ENCODE peak calls at places on chromosomes 16 and 17, in four cellular contexts. W is GM12878, B is K562, L is HL-60. J is an unnamed sample.

GRCh38 chr16:67910162-67910561 is 17.1 kb downstream of the PSKH1 start:
- DNase-seq in W (no peak), B (no peak), L (no peak), J (no peak)

GRCh38 chr17:37790153-37790552 is 45.3 kb upstream of the HNF1B start:
- DNase-seq in W (no peak), B (no peak), L (no peak), J (no peak)

GRCh38 chr16:8673611-8674412 is 605 bp upstream of the ABAT start:
- DNase-seq in B (no peak), W (no peak), L (no peak), J (no peak)

GRCh38 chr17:50501054-50501453 is 7.2 kb upstream of the MYCBPAP start:
- DNase-seq in L (no peak), B (peak; percentile 49), W (no peak), J (no peak)

GRCh38 chr16:72560617-72561016 is 388.7 kb upstream of the PMFBP1 start:
- DNase-seq in L (no peak), W (no peak), B (no peak), J (no peak)

GRCh38 chr17:27353469-27354050 is 59.6 kb downstream of the WSB1 start:
- DNase-seq in W (peak; percentile 42), L (peak; percentile 92), B (peak; percentile 97), J (peak; percentile 97)

GRCh38 chr16:5918553-5919127 is 821.0 kb upstream of the EEF2KMT start:
- DNase-seq in L (no peak), B (peak; percentile 18), W (no peak), J (no peak)

GRCh38 chr16:3431779-3432219 is 11.5 kb downstream of the ZNF597 start:
- DNase-seq in B (peak; percentile 72), L (peak; percentile 93), W (no peak), J (peak; percentile 42)

GRCh38 chr16:31351246-31351936 is 3.6 kb upstream of the ITGAX start:
- DNase-seq in L (no peak), B (no peak), W (no peak), J (no peak)

GRCh38 chr17:72118588-72119279 is 2.1 kb upstream of the SOX9 start:
- DNase-seq in W (peak; percentile 15), L (no peak), B (peak; percentile 50), J (no peak)

GRCh38 chr17:58415371-58416055 is 1.8 kb downstream of the RNF43 start:
- DNase-seq in L (no peak), B (no peak), W (no peak), J (no peak)
- TF ChIP-seq SPI1 in L (no peak), B (no peak), W (no peak), J (no peak)

GRCh38 chr16:78097522-78097921 is 1.9 kb upstream of the WWOX start:
- DNase-seq in L (no peak), B (no peak), W (no peak), J (no peak)

GRCh38 chr16:78100162-78100467 is 661 bp downstream of the WWOX start:
- DNase-seq in B (no peak), L (no peak), W (no peak), J (no peak)

GRCh38 chr16:78098087-78098486 is 1.4 kb upstream of the WWOX start:
- DNase-seq in B (no peak), W (no peak), L (no peak), J (no peak)

GRCh38 chr16:78099372-78100161 is at the start of gene WWOX:
- DNase-seq in W (peak; percentile 88), L (peak; percentile 91), B (peak; percentile 98), J (peak; percentile 87)

GRCh38 chr16:78098544-78099371 is 696 bp upstream of the WWOX start:
- DNase-seq in W (no peak), L (no peak), B (peak; percentile 11), J (no peak)
- TF ChIP-seq SPI1 in W (no peak), L (no peak), B (no peak), J (no peak)

DNA sequence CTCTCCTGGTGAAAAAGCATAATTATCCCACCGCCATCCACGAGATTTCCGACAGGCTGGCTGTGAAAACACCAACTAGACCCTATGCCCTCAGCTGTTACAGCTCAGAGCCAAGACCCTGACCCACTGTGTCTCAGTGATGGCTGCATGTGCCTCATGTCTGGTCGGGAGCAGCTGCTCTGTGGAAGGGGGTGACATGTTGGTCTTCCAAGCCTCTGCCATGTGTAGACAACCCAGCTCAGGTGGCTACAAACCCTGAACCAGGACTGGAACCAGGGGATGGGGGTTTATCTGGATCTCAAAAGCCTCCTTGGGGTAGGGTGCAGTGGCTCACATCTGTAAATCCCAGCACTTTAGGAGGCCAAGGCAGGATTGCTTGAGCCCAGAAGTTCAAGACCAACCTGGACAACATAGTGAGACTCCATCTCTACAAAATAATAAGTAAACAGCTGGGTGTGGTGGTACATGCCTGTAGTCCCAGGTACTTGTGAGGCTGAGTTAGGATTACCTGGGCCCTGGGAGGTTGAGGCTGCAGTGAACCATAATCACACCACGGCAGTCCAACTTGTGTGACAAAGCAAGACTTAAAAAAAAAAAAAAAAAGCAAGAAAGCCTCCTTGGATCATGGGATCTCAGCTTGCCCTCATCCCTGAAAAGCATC is 220.3 kb downstream of the CPPED1 start:
- DNase-seq in L (no peak), B (no peak), W (no peak), J (no peak)
- TF ChIP-seq SPI1 in L (no peak), B (no peak), W (no peak), J (no peak)

DNA sequence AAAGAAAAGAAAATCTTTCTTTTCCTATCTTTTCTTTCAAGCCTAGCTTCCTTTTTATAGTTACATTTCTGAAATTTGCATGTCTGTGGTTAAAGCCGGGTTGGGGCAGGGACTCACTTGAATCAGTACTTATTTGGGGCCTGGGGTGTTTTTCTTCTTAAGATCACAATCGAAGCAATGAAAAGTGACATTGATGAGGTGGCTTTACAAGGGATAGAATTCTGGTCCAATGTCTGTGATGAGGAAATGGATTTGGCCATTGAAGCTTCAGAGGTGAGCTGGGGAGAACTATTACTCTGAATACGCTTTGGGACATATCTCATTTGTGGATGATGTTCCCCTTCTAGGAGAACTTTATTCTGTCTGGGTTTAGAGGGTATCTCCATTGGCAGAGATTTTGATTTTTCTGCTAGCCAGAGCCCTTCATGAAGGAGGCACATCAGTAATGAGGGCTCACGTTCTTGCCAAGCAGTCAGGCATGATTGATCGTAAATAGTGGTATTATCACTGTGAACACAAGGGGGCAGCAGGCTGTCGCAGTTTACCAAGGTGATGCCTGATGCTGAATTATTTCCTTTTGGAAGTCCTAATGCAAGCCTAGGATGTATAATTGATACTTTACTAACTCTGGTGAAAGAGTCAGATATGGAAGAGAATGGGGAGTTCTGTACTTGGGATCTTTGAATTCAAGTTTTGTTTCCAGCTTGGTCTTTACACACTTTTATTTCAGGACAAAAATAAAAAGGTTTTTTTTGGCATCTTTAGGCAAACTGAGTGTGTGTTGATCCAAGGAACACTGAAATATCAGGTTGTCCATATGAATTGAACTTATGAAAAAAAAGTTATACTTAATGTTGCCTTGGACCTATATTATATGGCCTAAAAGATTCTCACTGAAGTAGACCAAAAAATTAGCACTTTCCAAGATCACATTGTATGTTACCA is 14.6 kb downstream of the KPNB1 start:
- DNase-seq in L (no peak), B (peak; percentile 65), W (peak; percentile 41), J (no peak)
- TF ChIP-seq SPI1 in L (no peak), B (no peak), W (no peak), J (no peak)

GRCh38 chr16:10370096-10370726 is 15.7 kb upstream of the ATF7IP2 start:
- DNase-seq in L (no peak), B (no peak), W (peak; percentile 19), J (no peak)

GRCh38 chr16:10367616-10368188 is 18.2 kb upstream of the ATF7IP2 start:
- DNase-seq in L (no peak), B (no peak), W (no peak), J (no peak)

GRCh38 chr16:10373556-10373955 is 12.3 kb upstream of the ATF7IP2 start:
- DNase-seq in B (no peak), W (no peak), L (no peak), J (no peak)

GRCh38 chr16:10371592-10371991 is 14.3 kb upstream of the ATF7IP2 start:
- DNase-seq in B (no peak), L (no peak), W (no peak), J (no peak)

DNA sequence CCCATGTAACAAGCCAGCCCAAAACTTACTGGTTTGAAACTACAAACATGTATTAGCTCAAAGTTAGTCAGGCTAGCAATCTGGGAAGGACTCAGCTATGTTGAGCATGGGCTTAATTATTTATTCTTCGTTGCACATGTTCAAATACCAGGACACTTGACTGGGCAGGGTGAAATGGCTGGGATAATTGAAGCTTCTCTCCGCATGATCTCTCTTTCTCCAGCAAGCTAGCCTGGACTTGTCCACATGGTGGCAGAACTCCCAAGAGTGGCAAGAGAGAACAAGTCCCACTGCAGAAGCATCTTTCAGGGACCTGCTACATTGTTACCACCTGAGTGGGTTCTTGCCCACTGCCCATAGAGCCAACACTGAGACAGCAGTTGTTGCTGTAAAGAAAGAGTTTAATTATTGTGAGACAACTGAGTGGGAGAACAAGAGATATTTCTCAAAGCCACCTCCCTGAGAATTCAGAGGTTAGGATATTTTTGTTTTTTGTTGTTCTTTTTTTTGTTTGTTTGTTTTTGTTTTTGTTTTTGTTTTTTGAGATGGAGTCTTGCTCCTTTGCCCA is 16.8 kb upstream of the ATF7IP2 start:
- DNase-seq in B (peak; percentile 56), W (no peak), L (no peak), J (no peak)
- TF ChIP-seq SPI1 in B (no peak), W (no peak), L (no peak), J (no peak)

DNA sequence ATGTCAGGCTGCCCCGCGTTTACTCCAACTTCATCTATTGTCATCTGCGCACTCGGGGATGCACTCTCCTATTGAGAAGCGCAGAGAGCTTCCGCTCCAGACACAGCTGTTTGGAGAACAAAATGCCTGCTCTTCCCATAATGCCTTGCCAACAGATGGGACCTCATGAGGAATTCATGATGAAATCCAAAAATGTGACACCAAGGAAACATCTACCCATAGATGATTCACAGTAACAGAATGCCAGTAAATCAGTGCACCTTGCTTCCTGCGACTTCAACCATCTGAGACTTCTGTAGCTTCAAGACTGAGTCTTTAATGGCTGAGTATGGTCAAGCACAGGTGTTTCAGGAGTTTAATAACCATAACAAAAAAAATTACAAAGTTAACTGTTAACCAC is 1144.9 kb upstream of the GOT2 start:
- DNase-seq in W (no peak), B (no peak), L (no peak), J (no peak)
- TF ChIP-seq SPI1 in W (no peak), B (no peak), L (no peak), J (no peak)

DNA sequence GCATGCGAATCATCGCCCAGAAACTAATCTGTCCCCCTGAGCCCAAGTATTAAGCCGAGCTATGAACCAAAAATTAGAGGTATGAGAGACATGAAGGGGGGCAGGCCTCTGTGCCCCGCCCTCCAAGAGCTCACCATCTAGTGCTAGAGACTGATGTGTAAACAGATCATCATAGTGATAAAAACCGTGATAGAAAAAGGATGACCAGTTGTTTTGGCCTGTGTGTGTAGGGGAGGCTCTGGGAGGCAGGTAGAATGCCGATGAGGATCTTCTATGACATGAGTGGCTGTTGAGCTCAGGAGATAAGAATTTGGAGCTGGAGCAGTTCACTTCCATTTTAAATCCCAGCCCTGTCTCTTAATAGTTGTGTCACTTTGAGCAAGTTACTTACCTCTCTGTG is 89.0 kb upstream of the TBX2 start:
- DNase-seq in B (no peak), W (no peak), L (no peak), J (no peak)
- TF ChIP-seq SPI1 in B (no peak), W (no peak), L (no peak), J (no peak)

J was measured in GM12891.